ENCODE peak calls at places on chromosomes 12 and 14, in seven cellular contexts. B is GM12878, J is SK-N-SH, L is GM12892, A is HepG2, O is H1, H is K562. F is an unnamed sample.

GRCh38 chr14:35370969-35371368 is 33.6 kb downstream of the NFKBIA start:
- DNase-seq in B (no peak), H (no peak), O (no peak), J (no peak), A (no peak), L (no peak), F (no peak)

GRCh38 chr12:116143883-116144266 is 133.6 kb downstream of the MED13L start:
- DNase-seq in B (no peak), A (no peak), O (no peak), H (no peak), L (no peak), J (no peak), F (no peak)

GRCh38 chr14:50001999-50002925 is 109.4 kb downstream of the ARF6 start:
- DNase-seq in H (no peak), J (no peak), A (no peak), O (no peak), B (peak; percentile 82), L (no peak), F (no peak)

GRCh38 chr12:26906704-26907103 is 31.1 kb downstream of the INTS13 start:
- DNase-seq in B (no peak), L (no peak), H (no peak), O (no peak), A (no peak), J (peak; percentile 10), F (no peak)

GRCh38 chr14:20419404-20419803 is 6.1 kb upstream of the TEP1 start:
- DNase-seq in O (no peak), J (no peak), L (no peak), H (no peak), B (no peak), A (no peak), F (no peak)

GRCh38 chr12:54331-54730 is 12.2 kb upstream of the IQSEC3 start:
- DNase-seq in A (no peak), L (no peak), J (no peak), H (no peak), O (no peak), B (no peak), F (no peak)

GRCh38 chr14:96037891-96038557 is 1.1 kb upstream of the C14orf132 start:
- DNase-seq in H (no peak), B (no peak), J (peak; percentile 38), A (no peak), L (no peak), O (no peak), F (no peak)

GRCh38 chr14:23929822-23930294 is 23.7 kb upstream of the DHRS4 start:
- DNase-seq in J (peak; percentile 81), A (peak; percentile 87), O (peak; percentile 97), B (peak; percentile 25), L (peak; percentile 57), H (peak; percentile 74), F (peak; percentile 77)

GRCh38 chr14:50943261-50943942 is 881 bp downstream of the PYGL start:
- DNase-seq in B (no peak), H (peak; percentile 45), O (peak; percentile 66), A (peak; percentile 55), L (no peak), J (no peak), F (no peak)

DNA sequence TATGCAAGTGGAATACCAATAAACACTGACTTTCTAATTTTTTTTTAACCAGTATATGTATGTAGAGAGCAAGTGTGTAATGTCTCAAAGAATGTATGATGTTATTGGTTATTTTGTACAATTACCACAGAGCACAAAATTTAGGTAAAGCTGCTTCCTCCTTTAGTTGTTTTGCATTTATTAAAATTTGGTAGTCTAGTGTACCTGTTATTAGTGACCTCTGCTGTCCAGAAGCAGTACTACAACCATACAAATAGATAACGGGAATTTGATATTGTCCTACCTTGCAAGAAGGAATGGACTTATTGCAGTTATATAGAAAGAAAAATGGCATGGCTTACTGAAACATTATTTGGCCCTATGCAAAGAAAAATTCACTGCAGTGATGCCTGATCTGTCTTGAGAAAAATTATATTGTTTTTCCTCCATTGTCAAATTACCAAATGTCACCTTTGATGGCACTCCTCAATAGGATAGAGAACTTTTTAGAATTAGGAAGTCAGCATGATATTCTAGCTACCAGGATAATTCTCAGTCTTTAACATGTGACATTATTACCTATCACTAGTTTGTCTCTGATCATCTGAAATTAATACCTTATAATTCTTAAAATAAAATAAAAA is 153.9 kb upstream of the RMST start:
- DNase-seq in B (peak; percentile 15), J (no peak), A (peak; percentile 39), O (no peak), L (no peak), H (peak; percentile 19), F (no peak)
- TF ChIP-seq TAF1 in B (no peak), J (no peak), A (no peak), O (no peak), L (no peak), H (no peak), F (no peak)

DNA sequence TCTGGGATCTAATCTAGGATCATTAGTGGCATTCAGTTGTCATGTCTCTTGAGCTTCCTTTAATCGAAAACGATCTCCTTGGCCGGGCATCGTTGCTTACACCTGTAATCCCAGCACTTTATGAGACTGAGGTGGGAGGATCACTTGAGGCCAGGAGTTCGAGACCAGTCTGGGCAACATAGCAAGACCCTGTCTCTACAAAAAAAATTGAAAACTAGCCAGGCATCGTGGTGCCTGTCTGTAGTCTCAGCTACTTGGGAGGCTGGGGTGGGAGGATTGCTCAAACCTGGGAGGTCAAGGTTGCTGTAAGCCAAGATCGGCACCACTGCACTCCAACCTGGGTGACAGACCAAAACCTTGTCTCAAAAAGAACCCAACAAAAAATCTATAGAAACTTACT is 9.0 kb downstream of the PUS1 start:
- DNase-seq in A (no peak), H (no peak), J (no peak), O (no peak), L (no peak), B (no peak), F (no peak)
- TF ChIP-seq POLR2AphosphoS5 in A (no peak), H (no peak), J (no peak), O (no peak), L (peak; percentile 7), B (no peak), F (no peak)

DNA sequence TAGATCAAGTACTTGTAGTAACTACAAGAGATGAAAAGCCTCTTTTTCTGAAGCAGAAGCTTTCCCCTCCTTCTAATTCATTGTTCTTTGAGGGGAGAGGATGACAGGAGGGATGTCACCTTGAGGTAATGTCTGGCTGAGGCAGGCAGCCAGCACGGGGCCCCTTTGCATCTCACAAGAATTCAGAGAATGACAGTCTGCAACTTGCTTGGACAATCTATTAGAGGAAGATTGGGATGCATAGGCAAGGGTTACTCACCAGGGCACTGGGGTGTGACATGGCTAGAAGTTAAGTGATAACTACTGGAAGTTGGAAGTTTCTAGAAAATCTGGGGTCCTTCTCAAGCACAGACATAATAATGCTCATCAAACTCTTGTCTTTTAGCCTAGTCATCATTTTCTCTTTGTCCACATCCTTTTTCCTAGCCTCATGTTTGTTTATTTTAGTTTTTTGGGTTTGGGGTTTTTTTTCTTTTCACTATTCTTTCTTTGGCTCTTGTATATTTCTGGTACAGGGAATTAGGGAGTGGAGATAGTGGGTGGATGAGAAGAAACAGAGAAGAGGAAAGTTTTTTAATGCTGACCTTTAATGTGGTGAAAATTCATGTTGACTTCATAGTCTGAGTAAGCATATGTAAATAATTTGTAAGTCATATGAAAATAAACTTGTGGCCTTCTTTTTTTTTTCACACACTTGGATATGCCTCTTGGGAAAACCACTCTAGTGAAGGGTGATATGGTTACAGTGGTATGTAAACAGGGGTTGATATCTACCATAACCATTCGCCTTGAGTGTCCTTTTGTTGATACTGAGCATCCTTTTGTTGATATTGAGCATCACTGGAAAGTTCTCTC is 55.1 kb downstream of the TTLL5 start:
- DNase-seq in A (no peak), H (no peak), O (no peak), J (no peak), B (no peak), L (no peak), F (no peak)
- TF ChIP-seq TAF1 in A (no peak), H (no peak), O (no peak), J (no peak), B (no peak), L (no peak), F (no peak)

GRCh38 chr14:101733211-101733610 is 28.3 kb upstream of the PPP2R5C start:
- DNase-seq in J (no peak), B (no peak), O (no peak), H (no peak), A (no peak), L (no peak), F (no peak)
- TF ChIP-seq POLR2AphosphoS5 in J (no peak), B (no peak), O (no peak), H (no peak), A (no peak), L (no peak), F (no peak)

GRCh38 chr12:6471992-6472366 is 1.5 kb upstream of the VAMP1 start:
- DNase-seq in H (no peak), L (no peak), O (no peak), A (no peak), J (no peak), B (no peak), F (no peak)

GRCh38 chr12:6468283-6468575 is 2.2 kb downstream of the VAMP1 start:
- DNase-seq in H (no peak), A (peak; percentile 43), B (no peak), J (no peak), O (no peak), L (no peak), F (no peak)

GRCh38 chr12:6469092-6469491 is 1.4 kb downstream of the VAMP1 start:
- DNase-seq in J (no peak), H (no peak), O (no peak), B (no peak), A (no peak), L (no peak), F (no peak)

GRCh38 chr12:6470375-6471163 is at the start of gene VAMP1:
- DNase-seq in L (peak; percentile 94), H (peak; percentile 86), A (peak; percentile 97), B (peak; percentile 92), O (peak; percentile 97), J (peak; percentile 97), F (peak; percentile 95)

GRCh38 chr12:6469609-6470374 is 685 bp downstream of the VAMP1 start:
- DNase-seq in A (no peak), L (no peak), O (no peak), B (no peak), J (no peak), H (no peak), F (no peak)
- TF ChIP-seq TAF1 in A (no peak), L (no peak), O (no peak), B (no peak), J (no peak), H (no peak), F (no peak)

GRCh38 chr12:10341892-10342509 is 34.3 kb downstream of the KLRD1 start:
- DNase-seq in A (no peak), H (no peak), B (no peak), L (no peak), O (no peak), J (no peak), F (no peak)
- TF ChIP-seq POLR2AphosphoS5 in A (no peak), H (no peak), B (no peak), L (no peak), O (no peak), J (no peak), F (no peak)

GRCh38 chr14:40199101-40199500 is 766.9 kb upstream of the FBXO33 start:
- DNase-seq in L (no peak), B (no peak), H (no peak), J (no peak), O (no peak), A (no peak), F (no peak)
- TF ChIP-seq TAF1 in L (no peak), B (no peak), H (no peak), J (no peak), O (no peak), A (no peak), F (no peak)

F was measured in GM12891.